ENCODE peak calls at places on chromosomes 4 and X, in six cellular contexts. One of them, this sample, is unnamed.

GRCh38 chr4:8024073-8024786 is 84.6 kb upstream of the AFAP1 start:
- DNase-seq in SHP77: no peak
- DNase-seq in endothelial cell: no peak
- DNase-seq in anterior cingulate cortex: no peak
- DNase-seq in AG04450: no peak
- DNase-seq in lung microvascular endothelial cell: no peak
- DNase-seq in this sample: no peak

GRCh38 chr4:139934336-139934735 is 219.6 kb downstream of the MAML3 start:
- DNase-seq in endothelial cell: no peak
- DNase-seq in SHP77: peak; percentile 42
- DNase-seq in anterior cingulate cortex: no peak
- DNase-seq in AG04450: no peak
- DNase-seq in lung microvascular endothelial cell: peak; percentile 39
- DNase-seq in this sample: no peak

GRCh38 chr4:73729534-73730165 is 10.7 kb upstream of the CXCL8 start:
- DNase-seq in SHP77: peak; percentile 66
- DNase-seq in AG04450: peak; percentile 70
- DNase-seq in anterior cingulate cortex: peak; percentile 13
- DNase-seq in lung microvascular endothelial cell: peak; percentile 91
- DNase-seq in endothelial cell: peak; percentile 42
- DNase-seq in this sample: no peak

GRCh38 chr4:177573487-177573886 is 131.2 kb upstream of the AGA start:
- DNase-seq in SHP77: no peak
- DNase-seq in endothelial cell: no peak
- DNase-seq in lung microvascular endothelial cell: no peak
- DNase-seq in AG04450: peak; percentile 74
- DNase-seq in anterior cingulate cortex: no peak
- DNase-seq in this sample: no peak

GRCh38 chr4:39068907-39069306 is 6.9 kb downstream of the KLHL5 start:
- DNase-seq in endothelial cell: no peak
- DNase-seq in AG04450: no peak
- DNase-seq in anterior cingulate cortex: no peak
- DNase-seq in lung microvascular endothelial cell: peak; percentile 17
- DNase-seq in SHP77: no peak
- DNase-seq in this sample: no peak

GRCh38 chrX:112211459-112211858 is 128.9 kb upstream of the TRPC5 start:
- DNase-seq in lung microvascular endothelial cell: no peak
- DNase-seq in anterior cingulate cortex: no peak
- DNase-seq in SHP77: no peak
- DNase-seq in AG04450: no peak
- DNase-seq in endothelial cell: no peak
- DNase-seq in this sample: no peak

GRCh38 chrX:68846536-68846935 is 17.7 kb downstream of the EFNB1 start:
- DNase-seq in anterior cingulate cortex: no peak
- DNase-seq in AG04450: no peak
- DNase-seq in SHP77: no peak
- DNase-seq in lung microvascular endothelial cell: no peak
- DNase-seq in endothelial cell: no peak
- DNase-seq in this sample: no peak

GRCh38 chr4:54882616-54883015 is 224.9 kb downstream of the KIT start:
- DNase-seq in endothelial cell: no peak
- DNase-seq in anterior cingulate cortex: no peak
- DNase-seq in SHP77: no peak
- DNase-seq in AG04450: no peak
- DNase-seq in lung microvascular endothelial cell: no peak
- DNase-seq in this sample: no peak

GRCh38 chrX:101659601-101660063 is at the start of gene ARMCX2:
- DNase-seq in lung microvascular endothelial cell: peak; percentile 43
- DNase-seq in anterior cingulate cortex: peak; percentile 30
- DNase-seq in AG04450: peak; percentile 36
- DNase-seq in endothelial cell: peak; percentile 30
- DNase-seq in SHP77: peak; percentile 3
- DNase-seq in this sample: no peak

GRCh38 chr4:60396680-60397079 is 803.4 kb upstream of the ADGRL3 start:
- DNase-seq in SHP77: peak; percentile 0
- DNase-seq in AG04450: no peak
- DNase-seq in anterior cingulate cortex: no peak
- DNase-seq in endothelial cell: no peak
- DNase-seq in lung microvascular endothelial cell: no peak
- DNase-seq in this sample: no peak

GRCh38 chr4:2256781-2257191 is 5.1 kb downstream of the MXD4 start:
- DNase-seq in endothelial cell: peak; percentile 2
- DNase-seq in anterior cingulate cortex: no peak
- DNase-seq in AG04450: no peak
- DNase-seq in SHP77: no peak
- DNase-seq in lung microvascular endothelial cell: peak; percentile 64
- DNase-seq in this sample: no peak

GRCh38 chrX:16839852-16840460 is 30.2 kb downstream of the RBBP7 start:
- DNase-seq in SHP77: no peak
- DNase-seq in AG04450: no peak
- DNase-seq in endothelial cell: no peak
- DNase-seq in lung microvascular endothelial cell: peak; percentile 32
- DNase-seq in anterior cingulate cortex: no peak
- DNase-seq in this sample: no peak

GRCh38 chrX:13110427-13111324 is 66.3 kb upstream of the FAM9C start:
- DNase-seq in endothelial cell: no peak
- DNase-seq in AG04450: no peak
- DNase-seq in SHP77: no peak
- DNase-seq in anterior cingulate cortex: no peak
- DNase-seq in lung microvascular endothelial cell: peak; percentile 97
- DNase-seq in this sample: no peak